ENCODE peak calls at places on chromosomes 5 and 9, in six cellular contexts. One of them, this sample, is unnamed.

GRCh38 chr5:27015758-27016157 is 22.6 kb downstream of the CDH9 start:
- DNase-seq in cardiac muscle cell: no peak
- DNase-seq in A549: no peak
- DNase-seq in NCI-H1105: peak
- DNase-seq in neural crest cell: no peak
- DNase-seq in EL: no peak
- DNase-seq in this sample: no peak

GRCh38 chr5:116970318-116970717 is 395.7 kb upstream of the SEMA6A start:
- DNase-seq in A549: no peak
- DNase-seq in cardiac muscle cell: no peak
- DNase-seq in EL: peak
- DNase-seq in neural crest cell: no peak
- DNase-seq in NCI-H1105: peak
- DNase-seq in this sample: no peak

GRCh38 chr9:88076286-88077070 is 61.8 kb downstream of the SPATA31C2 start:
- DNase-seq in neural crest cell: peak
- DNase-seq in NCI-H1105: peak
- DNase-seq in cardiac muscle cell: peak
- DNase-seq in EL: peak
- DNase-seq in A549: peak
- DNase-seq in this sample: peak

GRCh38 chr5:431001-431710 is 11.8 kb upstream of the EXOC3 start:
- DNase-seq in A549: peak
- DNase-seq in cardiac muscle cell: peak
- DNase-seq in EL: peak
- DNase-seq in NCI-H1105: no peak
- DNase-seq in neural crest cell: peak
- DNase-seq in this sample: peak

GRCh38 chr5:138910546-138911185 is 35.5 kb upstream of the LRRTM2 start:
- DNase-seq in EL: peak
- DNase-seq in neural crest cell: no peak
- DNase-seq in NCI-H1105: no peak
- DNase-seq in A549: no peak
- DNase-seq in cardiac muscle cell: no peak
- DNase-seq in this sample: no peak

GRCh38 chr9:87792831-87793288 is 66.9 kb downstream of the CTSL start:
- DNase-seq in neural crest cell: no peak
- DNase-seq in NCI-H1105: no peak
- DNase-seq in A549: peak
- DNase-seq in EL: peak
- DNase-seq in cardiac muscle cell: peak
- DNase-seq in this sample: peak

GRCh38 chr9:132589148-132590036 is 7.0 kb downstream of the BARHL1 start:
- DNase-seq in neural crest cell: no peak
- DNase-seq in cardiac muscle cell: no peak
- DNase-seq in EL: no peak
- DNase-seq in A549: peak
- DNase-seq in NCI-H1105: no peak
- DNase-seq in this sample: no peak

GRCh38 chr9:78640728-78641127 is 343.8 kb downstream of the PSAT1 start:
- DNase-seq in NCI-H1105: no peak
- DNase-seq in neural crest cell: no peak
- DNase-seq in cardiac muscle cell: no peak
- DNase-seq in A549: no peak
- DNase-seq in EL: no peak
- DNase-seq in this sample: no peak

GRCh38 chr5:168747987-168748777 is 169.0 kb upstream of the PANK3 start:
- DNase-seq in neural crest cell: peak
- DNase-seq in A549: peak
- DNase-seq in cardiac muscle cell: peak
- DNase-seq in EL: peak
- DNase-seq in NCI-H1105: peak
- DNase-seq in this sample: peak

GRCh38 chr5:42881416-42882109 is 69.9 kb upstream of the SELENOP start:
- DNase-seq in neural crest cell: no peak
- DNase-seq in A549: no peak
- DNase-seq in EL: no peak
- DNase-seq in cardiac muscle cell: no peak
- DNase-seq in NCI-H1105: no peak
- DNase-seq in this sample: no peak

GRCh38 chr9:93064392-93065124 is 6.1 kb downstream of the SUSD3 start:
- DNase-seq in neural crest cell: no peak
- DNase-seq in cardiac muscle cell: no peak
- DNase-seq in EL: no peak
- DNase-seq in NCI-H1105: no peak
- DNase-seq in A549: no peak
- DNase-seq in this sample: no peak

GRCh38 chr9:38396371-38396671 is 3.8 kb downstream of the ALDH1B1 start:
- DNase-seq in cardiac muscle cell: no peak
- DNase-seq in NCI-H1105: no peak
- DNase-seq in EL: no peak
- DNase-seq in neural crest cell: no peak
- DNase-seq in A549: no peak
- DNase-seq in this sample: no peak

GRCh38 chr5:75656311-75657003 is 45.2 kb downstream of the ANKDD1B start:
- DNase-seq in neural crest cell: no peak
- DNase-seq in cardiac muscle cell: peak
- DNase-seq in EL: no peak
- DNase-seq in A549: no peak
- DNase-seq in NCI-H1105: peak
- DNase-seq in this sample: no peak

GRCh38 chr9:113636165-113636564 is 172.6 kb downstream of the RGS3 start:
- DNase-seq in A549: no peak
- DNase-seq in neural crest cell: no peak
- DNase-seq in cardiac muscle cell: no peak
- DNase-seq in EL: no peak
- DNase-seq in NCI-H1105: no peak
- DNase-seq in this sample: no peak

GRCh38 chr5:2132497-2132847 is 249.7 kb upstream of the IRX4 start:
- DNase-seq in NCI-H1105: no peak
- DNase-seq in EL: no peak
- DNase-seq in cardiac muscle cell: no peak
- DNase-seq in neural crest cell: no peak
- DNase-seq in A549: no peak
- DNase-seq in this sample: no peak

GRCh38 chr5:100731768-100732167 is 171.3 kb downstream of the ST8SIA4 start:
- DNase-seq in A549: no peak
- DNase-seq in cardiac muscle cell: no peak
- DNase-seq in EL: no peak
- DNase-seq in neural crest cell: no peak
- DNase-seq in NCI-H1105: no peak
- DNase-seq in this sample: peak

GRCh38 chr5:119070578-119070827 is 384 bp upstream of the DMXL1 start:
- DNase-seq in NCI-H1105: peak
- DNase-seq in EL: no peak
- DNase-seq in neural crest cell: no peak
- DNase-seq in cardiac muscle cell: no peak
- DNase-seq in A549: peak
- DNase-seq in this sample: no peak

GRCh38 chr5:154771383-154771901 is 16.3 kb downstream of the LARP1 start:
- DNase-seq in NCI-H1105: no peak
- DNase-seq in cardiac muscle cell: peak
- DNase-seq in neural crest cell: peak
- DNase-seq in EL: peak
- DNase-seq in A549: no peak
- DNase-seq in this sample: peak

GRCh38 chr5:89125372-89125771 is 242.4 kb upstream of the MEF2C start:
- DNase-seq in NCI-H1105: no peak
- DNase-seq in EL: no peak
- DNase-seq in A549: no peak
- DNase-seq in neural crest cell: no peak
- DNase-seq in cardiac muscle cell: no peak
- DNase-seq in this sample: no peak

GRCh38 chr5:163578652-163579051 is 73.2 kb downstream of the MAT2B start:
- DNase-seq in neural crest cell: no peak
- DNase-seq in cardiac muscle cell: no peak
- DNase-seq in NCI-H1105: no peak
- DNase-seq in A549: no peak
- DNase-seq in EL: no peak
- DNase-seq in this sample: no peak

GRCh38 chr5:77080905-77081304 is 6.2 kb downstream of the ZBED3 start:
- DNase-seq in cardiac muscle cell: no peak
- DNase-seq in NCI-H1105: no peak
- DNase-seq in EL: no peak
- DNase-seq in A549: no peak
- DNase-seq in neural crest cell: no peak
- DNase-seq in this sample: no peak

GRCh38 chr9:26682041-26682440 is 210.6 kb downstream of the CAAP1 start:
- DNase-seq in A549: no peak
- DNase-seq in NCI-H1105: no peak
- DNase-seq in cardiac muscle cell: no peak
- DNase-seq in neural crest cell: no peak
- DNase-seq in EL: no peak
- DNase-seq in this sample: no peak

GRCh38 chr9:105243015-105243686 is 1.3 kb upstream of the SLC44A1 start:
- DNase-seq in EL: peak
- DNase-seq in cardiac muscle cell: peak
- DNase-seq in A549: no peak
- DNase-seq in neural crest cell: no peak
- DNase-seq in NCI-H1105: no peak
- DNase-seq in this sample: peak

GRCh38 chr9:96442491-96442890 is 7.5 kb upstream of the HABP4 start:
- DNase-seq in neural crest cell: no peak
- DNase-seq in NCI-H1105: no peak
- DNase-seq in EL: no peak
- DNase-seq in cardiac muscle cell: no peak
- DNase-seq in A549: no peak
- DNase-seq in this sample: no peak

GRCh38 chr5:32814620-32815019 is 103.5 kb downstream of the NPR3 start:
- DNase-seq in EL: peak
- DNase-seq in neural crest cell: no peak
- DNase-seq in NCI-H1105: no peak
- DNase-seq in cardiac muscle cell: peak
- DNase-seq in A549: no peak
- DNase-seq in this sample: no peak

GRCh38 chr5:82639393-82640144 is 361.4 kb upstream of the RPS23 start:
- DNase-seq in neural crest cell: no peak
- DNase-seq in EL: no peak
- DNase-seq in cardiac muscle cell: no peak
- DNase-seq in A549: no peak
- DNase-seq in NCI-H1105: no peak
- DNase-seq in this sample: peak

GRCh38 chr5:164532226-164532937 is 1027.0 kb downstream of the MAT2B start:
- DNase-seq in A549: no peak
- DNase-seq in EL: no peak
- DNase-seq in NCI-H1105: no peak
- DNase-seq in neural crest cell: no peak
- DNase-seq in cardiac muscle cell: no peak
- DNase-seq in this sample: no peak

GRCh38 chr9:34996905-34997279 is 7.3 kb downstream of the DNAJB5 start:
- DNase-seq in cardiac muscle cell: no peak
- DNase-seq in neural crest cell: no peak
- DNase-seq in EL: no peak
- DNase-seq in NCI-H1105: no peak
- DNase-seq in A549: no peak
- DNase-seq in this sample: no peak

This sample was measured in fibroblast of villous mesenchyme.